ENCODE peak calls at places on chromosomes 11 and 22, in seven cellular contexts. One of them, this sample, is unnamed.

GRCh38 chr11:10265936-10266335 is 28.1 kb downstream of the SBF2 start:
- DNase-seq in HepG2: no peak
- DNase-seq in SK-N-SH: no peak
- DNase-seq in K562: no peak
- DNase-seq in HCT116: no peak
- DNase-seq in H1: no peak
- DNase-seq in GM12878: no peak
- DNase-seq in this sample: no peak

GRCh38 chr22:40463017-40463631 is 92.7 kb downstream of the SGSM3 start:
- DNase-seq in K562: peak
- DNase-seq in GM12878: peak
- DNase-seq in HepG2: no peak
- DNase-seq in H1: no peak
- DNase-seq in HCT116: no peak
- DNase-seq in SK-N-SH: no peak
- DNase-seq in this sample: no peak

GRCh38 chr11:48900131-48900800 is 83.4 kb downstream of the TRIM51G start:
- DNase-seq in H1: no peak
- DNase-seq in K562: no peak
- DNase-seq in SK-N-SH: no peak
- DNase-seq in GM12878: no peak
- DNase-seq in HepG2: no peak
- DNase-seq in HCT116: no peak
- DNase-seq in this sample: no peak

GRCh38 chr22:24209016-24209415 is 27.7 kb downstream of the SUSD2 start:
- DNase-seq in GM12878: no peak
- DNase-seq in H1: no peak
- DNase-seq in K562: no peak
- DNase-seq in HepG2: no peak
- DNase-seq in SK-N-SH: no peak
- DNase-seq in HCT116: no peak
- DNase-seq in this sample: no peak

GRCh38 chr11:75490221-75491181 is 35.2 kb downstream of the GDPD5 start:
- DNase-seq in SK-N-SH: no peak
- DNase-seq in HCT116: no peak
- DNase-seq in HepG2: no peak
- DNase-seq in K562: no peak
- DNase-seq in GM12878: no peak
- DNase-seq in H1: peak
- DNase-seq in this sample: no peak

GRCh38 chr11:47886096-47886495 is 37.9 kb upstream of the NUP160 start:
- DNase-seq in GM12878: no peak
- DNase-seq in HCT116: no peak
- DNase-seq in K562: no peak
- DNase-seq in HepG2: no peak
- DNase-seq in SK-N-SH: no peak
- DNase-seq in H1: no peak
- DNase-seq in this sample: no peak

GRCh38 chr11:117428186-117428855 is 100.7 kb downstream of the CEP164 start:
- DNase-seq in SK-N-SH: no peak
- DNase-seq in K562: no peak
- DNase-seq in HCT116: no peak
- DNase-seq in H1: no peak
- DNase-seq in GM12878: no peak
- DNase-seq in HepG2: no peak
- DNase-seq in this sample: no peak

GRCh38 chr11:95170294-95170693 is 60.7 kb downstream of the SESN3 start:
- DNase-seq in GM12878: no peak
- DNase-seq in HepG2: no peak
- DNase-seq in HCT116: no peak
- DNase-seq in SK-N-SH: no peak
- DNase-seq in K562: no peak
- DNase-seq in H1: no peak
- DNase-seq in this sample: no peak

GRCh38 chr11:69018924-69019323 is 5.9 kb upstream of the MRGPRF start:
- DNase-seq in HepG2: no peak
- DNase-seq in H1: no peak
- DNase-seq in K562: no peak
- DNase-seq in HCT116: no peak
- DNase-seq in GM12878: no peak
- DNase-seq in SK-N-SH: no peak
- DNase-seq in this sample: no peak

GRCh38 chr11:112455791-112456190 is 195.1 kb upstream of the PLET1 start:
- DNase-seq in HepG2: no peak
- DNase-seq in HCT116: no peak
- DNase-seq in H1: no peak
- DNase-seq in GM12878: no peak
- DNase-seq in K562: no peak
- DNase-seq in SK-N-SH: no peak
- DNase-seq in this sample: no peak

GRCh38 chr11:44832452-44832851 is 105.7 kb downstream of the TSPAN18 start:
- DNase-seq in K562: no peak
- DNase-seq in H1: no peak
- DNase-seq in GM12878: no peak
- DNase-seq in HCT116: no peak
- DNase-seq in SK-N-SH: no peak
- DNase-seq in HepG2: no peak
- DNase-seq in this sample: no peak

GRCh38 chr11:78200061-78200460 is 11.3 kb downstream of the USP35 start:
- DNase-seq in HCT116: no peak
- DNase-seq in K562: no peak
- DNase-seq in SK-N-SH: no peak
- DNase-seq in HepG2: no peak
- DNase-seq in H1: no peak
- DNase-seq in GM12878: no peak
- DNase-seq in this sample: no peak

GRCh38 chr11:60873533-60873932 is 6.2 kb downstream of the ZP1 start:
- DNase-seq in H1: no peak
- DNase-seq in SK-N-SH: no peak
- DNase-seq in GM12878: no peak
- DNase-seq in HCT116: no peak
- DNase-seq in K562: no peak
- DNase-seq in HepG2: no peak
- DNase-seq in this sample: no peak

DNA sequence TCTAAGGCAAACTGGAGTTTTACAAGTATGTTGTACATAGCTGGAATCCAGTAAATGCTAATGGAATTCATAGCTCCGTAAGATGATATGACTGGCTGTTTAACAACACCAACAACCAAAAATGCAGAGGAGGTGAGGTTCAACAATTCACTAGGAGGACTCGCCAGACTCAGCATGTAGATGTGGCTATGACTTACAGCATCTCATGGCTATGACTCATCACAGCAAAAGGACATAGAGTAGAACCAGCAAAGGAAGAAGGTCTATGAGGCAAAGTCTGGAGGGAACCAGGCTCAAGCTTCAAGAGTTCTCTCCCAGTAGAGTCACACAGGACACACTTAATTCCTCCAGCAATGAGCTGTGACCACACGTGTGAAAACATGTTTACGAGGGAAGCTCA is 116.9 kb downstream of the LARGE1 start:
- DNase-seq in SK-N-SH: no peak
- DNase-seq in HepG2: no peak
- DNase-seq in HCT116: no peak
- DNase-seq in GM12878: no peak
- DNase-seq in H1: no peak
- DNase-seq in K562: no peak
- DNase-seq in this sample: no peak
- TF ChIP-seq JUND in SK-N-SH: no peak
- TF ChIP-seq JUND in HepG2: no peak
- TF ChIP-seq JUND in HCT116: no peak
- TF ChIP-seq JUND in GM12878: no peak
- TF ChIP-seq JUND in H1: no peak
- TF ChIP-seq JUND in K562: no peak
- TF ChIP-seq JUND in this sample: no peak

GRCh38 chr11:46564459-46564858 is 29.4 kb downstream of the AMBRA1 start:
- DNase-seq in GM12878: no peak
- DNase-seq in HepG2: no peak
- DNase-seq in H1: no peak
- DNase-seq in SK-N-SH: no peak
- DNase-seq in HCT116: no peak
- DNase-seq in K562: no peak
- DNase-seq in this sample: no peak
- TF ChIP-seq JUND in GM12878: no peak
- TF ChIP-seq JUND in HepG2: no peak
- TF ChIP-seq JUND in H1: no peak
- TF ChIP-seq JUND in SK-N-SH: peak
- TF ChIP-seq JUND in HCT116: peak
- TF ChIP-seq JUND in K562: no peak
- TF ChIP-seq JUND in this sample: no peak

DNA sequence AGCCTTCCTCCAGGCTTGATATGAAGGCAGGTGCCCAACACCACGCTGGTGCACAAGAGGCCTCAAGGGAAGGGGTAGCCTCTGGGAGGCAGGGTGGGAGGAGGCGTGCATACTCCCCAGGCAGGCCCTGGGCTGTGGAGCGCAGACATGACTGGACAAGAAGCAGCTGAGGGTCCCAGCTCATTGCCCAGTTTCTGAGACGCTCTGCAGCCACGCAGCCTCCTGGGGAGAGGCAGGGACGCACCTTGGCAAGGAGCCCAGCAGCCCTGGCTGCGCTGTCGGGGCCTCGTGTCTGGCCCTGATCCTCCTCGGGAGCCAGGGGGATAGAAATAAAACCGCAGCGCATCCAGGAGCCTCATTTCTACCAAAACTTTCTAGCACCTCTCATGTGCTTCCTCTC is 2.1 kb upstream of the NFAM1 start:
- DNase-seq in HepG2: no peak
- DNase-seq in GM12878: no peak
- DNase-seq in SK-N-SH: peak
- DNase-seq in HCT116: no peak
- DNase-seq in H1: no peak
- DNase-seq in K562: no peak
- DNase-seq in this sample: no peak
- TF ChIP-seq JUND in HepG2: no peak
- TF ChIP-seq JUND in GM12878: no peak
- TF ChIP-seq JUND in SK-N-SH: no peak
- TF ChIP-seq JUND in HCT116: no peak
- TF ChIP-seq JUND in H1: no peak
- TF ChIP-seq JUND in K562: no peak
- TF ChIP-seq JUND in this sample: no peak

GRCh38 chr22:31144223-31144622 is 3.9 kb upstream of the PLA2G3 start:
- DNase-seq in K562: no peak
- DNase-seq in HepG2: no peak
- DNase-seq in HCT116: no peak
- DNase-seq in H1: no peak
- DNase-seq in GM12878: no peak
- DNase-seq in SK-N-SH: no peak
- DNase-seq in this sample: no peak
- TF ChIP-seq JUND in K562: peak
- TF ChIP-seq JUND in HepG2: no peak
- TF ChIP-seq JUND in HCT116: peak
- TF ChIP-seq JUND in H1: no peak
- TF ChIP-seq JUND in GM12878: no peak
- TF ChIP-seq JUND in SK-N-SH: no peak
- TF ChIP-seq JUND in this sample: no peak

GRCh38 chr11:720642-721346 is 14.8 kb downstream of the EPS8L2 start:
- DNase-seq in H1: peak
- DNase-seq in HepG2: no peak
- DNase-seq in K562: peak
- DNase-seq in HCT116: no peak
- DNase-seq in SK-N-SH: peak
- DNase-seq in GM12878: no peak
- DNase-seq in this sample: no peak
- TF ChIP-seq JUND in H1: no peak
- TF ChIP-seq JUND in HepG2: no peak
- TF ChIP-seq JUND in K562: no peak
- TF ChIP-seq JUND in HCT116: no peak
- TF ChIP-seq JUND in SK-N-SH: no peak
- TF ChIP-seq JUND in GM12878: no peak
- TF ChIP-seq JUND in this sample: no peak

GRCh38 chr11:104665631-104666030 is 232.6 kb downstream of the CASP12 start:
- DNase-seq in K562: no peak
- DNase-seq in SK-N-SH: no peak
- DNase-seq in H1: no peak
- DNase-seq in HCT116: no peak
- DNase-seq in HepG2: no peak
- DNase-seq in GM12878: no peak
- DNase-seq in this sample: no peak

GRCh38 chr11:104672897-104673296 is 225.4 kb downstream of the CASP12 start:
- DNase-seq in HCT116: no peak
- DNase-seq in GM12878: no peak
- DNase-seq in H1: no peak
- DNase-seq in K562: no peak
- DNase-seq in SK-N-SH: no peak
- DNase-seq in HepG2: no peak
- DNase-seq in this sample: no peak

GRCh38 chr11:104663190-104664140 is 234.8 kb downstream of the CASP12 start:
- DNase-seq in HepG2: no peak
- DNase-seq in HCT116: no peak
- DNase-seq in H1: no peak
- DNase-seq in SK-N-SH: no peak
- DNase-seq in K562: no peak
- DNase-seq in GM12878: no peak
- DNase-seq in this sample: no peak

GRCh38 chr11:104668797-104669463 is 229.3 kb downstream of the CASP12 start:
- DNase-seq in K562: no peak
- DNase-seq in GM12878: no peak
- DNase-seq in SK-N-SH: no peak
- DNase-seq in HepG2: peak
- DNase-seq in H1: no peak
- DNase-seq in HCT116: peak
- DNase-seq in this sample: peak
- TF ChIP-seq JUND in K562: no peak
- TF ChIP-seq JUND in GM12878: no peak
- TF ChIP-seq JUND in SK-N-SH: peak
- TF ChIP-seq JUND in HepG2: no peak
- TF ChIP-seq JUND in H1: no peak
- TF ChIP-seq JUND in HCT116: peak
- TF ChIP-seq JUND in this sample: peak

GRCh38 chr11:11806074-11806473 is 35.7 kb upstream of the USP47 start:
- DNase-seq in GM12878: no peak
- DNase-seq in HepG2: no peak
- DNase-seq in SK-N-SH: no peak
- DNase-seq in K562: no peak
- DNase-seq in HCT116: no peak
- DNase-seq in H1: no peak
- DNase-seq in this sample: no peak

GRCh38 chr11:11810764-11811726 is 30.7 kb upstream of the USP47 start:
- DNase-seq in HepG2: no peak
- DNase-seq in H1: peak
- DNase-seq in SK-N-SH: no peak
- DNase-seq in K562: peak
- DNase-seq in HCT116: peak
- DNase-seq in GM12878: no peak
- DNase-seq in this sample: no peak

GRCh38 chr11:11806586-11806985 is 35.2 kb upstream of the USP47 start:
- DNase-seq in H1: no peak
- DNase-seq in K562: no peak
- DNase-seq in HepG2: no peak
- DNase-seq in HCT116: no peak
- DNase-seq in SK-N-SH: no peak
- DNase-seq in GM12878: no peak
- DNase-seq in this sample: no peak

GRCh38 chr11:11807811-11808210 is 34.0 kb upstream of the USP47 start:
- DNase-seq in SK-N-SH: no peak
- DNase-seq in GM12878: no peak
- DNase-seq in HepG2: no peak
- DNase-seq in H1: no peak
- DNase-seq in HCT116: no peak
- DNase-seq in K562: no peak
- DNase-seq in this sample: no peak

GRCh38 chr11:11808992-11809583 is 32.7 kb upstream of the USP47 start:
- DNase-seq in HCT116: no peak
- DNase-seq in K562: no peak
- DNase-seq in H1: no peak
- DNase-seq in GM12878: no peak
- DNase-seq in SK-N-SH: no peak
- DNase-seq in HepG2: no peak
- DNase-seq in this sample: no peak
- TF ChIP-seq JUND in HCT116: no peak
- TF ChIP-seq JUND in K562: no peak
- TF ChIP-seq JUND in H1: no peak
- TF ChIP-seq JUND in GM12878: no peak
- TF ChIP-seq JUND in SK-N-SH: no peak
- TF ChIP-seq JUND in HepG2: no peak
- TF ChIP-seq JUND in this sample: no peak

This sample was measured in T47D.